ENCODE peak calls at places on chromosomes 16 and 17, in five cellular contexts. V is adipocyte, O is adrenal gland, X is tibial artery, I is heart right ventricle. M is an unnamed sample.

GRCh38 chr16:11587643-11588247 is 1.0 kb upstream of the LITAF start:
- DNase-seq in O (no peak), X (no peak), V (no peak), I (no peak), M (no peak)

GRCh38 chr16:85329059-85329812 is 217.0 kb upstream of the CIBAR2 start:
- DNase-seq in V (peak; percentile 34), X (no peak), O (no peak), I (no peak), M (no peak)

GRCh38 chr17:29390856-29391631 is 881 bp downstream of the TAOK1 start:
- DNase-seq in I (peak; percentile 15), O (no peak), V (peak; percentile 72), X (no peak), M (no peak)

GRCh38 chr17:7558544-7559306 is at the start of gene TNFSF13:
- DNase-seq in X (peak; percentile 85), V (no peak), I (no peak), O (peak; percentile 68), M (no peak)

GRCh38 chr16:4947722-4948503 is 10.2 kb upstream of the SEC14L5 start:
- DNase-seq in O (no peak), I (no peak), V (no peak), X (no peak), M (peak; percentile 10)

GRCh38 chr17:55770220-55770870 is 19.5 kb downstream of the PCTP start:
- DNase-seq in X (no peak), I (no peak), V (peak; percentile 87), O (no peak), M (peak; percentile 16)

GRCh38 chr16:83793179-83793578 is 14.6 kb upstream of the HSBP1 start:
- DNase-seq in I (no peak), V (no peak), O (no peak), X (no peak), M (no peak)

GRCh38 chr17:233473-233941 is 52.1 kb upstream of the DOC2B start:
- DNase-seq in X (peak; percentile 60), O (no peak), V (no peak), I (peak; percentile 8), M (no peak)

GRCh38 chr16:68704232-68704867 is 32.7 kb upstream of the CDH1 start:
- DNase-seq in O (peak; percentile 74), V (peak; percentile 85), I (peak; percentile 44), X (peak; percentile 76), M (peak; percentile 35)

GRCh38 chr17:40021471-40021961 is 6.3 kb downstream of the CSF3 start:
- DNase-seq in X (no peak), I (no peak), O (peak; percentile 89), V (peak; percentile 72), M (no peak)

GRCh38 chr17:58641937-58642336 is 49.9 kb downstream of the TEX14 start:
- DNase-seq in O (no peak), X (no peak), I (no peak), V (no peak), M (no peak)

GRCh38 chr17:59534583-59534982 is 30.8 kb upstream of the DHX40 start:
- DNase-seq in I (no peak), V (no peak), O (no peak), X (no peak), M (peak; percentile 6)

GRCh38 chr16:82603784-82604411 is 22.9 kb upstream of the CDH13 start:
- DNase-seq in V (peak; percentile 84), I (peak; percentile 58), O (peak; percentile 47), X (peak; percentile 74), M (no peak)

GRCh38 chr16:29676989-29677388 is 2.0 kb upstream of the QPRT start:
- DNase-seq in X (no peak), O (no peak), V (no peak), I (no peak), M (no peak)

GRCh38 chr16:29680180-29680598 is 1.2 kb downstream of the QPRT start:
- DNase-seq in I (no peak), V (no peak), O (no peak), X (no peak), M (no peak)

GRCh38 chr16:29675811-29676643 is 3.0 kb upstream of the QPRT start:
- DNase-seq in V (peak; percentile 34), X (no peak), O (no peak), I (no peak), M (peak; percentile 60)

GRCh38 chr16:29674188-29674587 is 4.8 kb upstream of the QPRT start:
- DNase-seq in X (no peak), O (peak; percentile 83), I (peak; percentile 43), V (peak; percentile 26), M (no peak)

GRCh38 chr16:29678691-29679267 is at the start of gene QPRT:
- DNase-seq in O (peak; percentile 90), I (peak; percentile 54), X (no peak), V (peak; percentile 64), M (no peak)
- H3K4me3 ChIP-seq in O (peak within 1 kb of the TSS; percentile 51), I (peak within 1 kb of the TSS; percentile 49), X (no peak within 1 kb of the TSS), V (peak within 1 kb of the TSS; percentile 73), M (peak within 1 kb of the TSS; percentile 46)

GRCh38 chr16:14011846-14012245 is 59.3 kb upstream of the MRTFB start:
- DNase-seq in X (no peak), O (peak; percentile 73), I (no peak), V (no peak), M (no peak)
- H3K4me1 ChIP-seq in X (peaks cover 46% of the 10 kb centered on the region), O (peaks cover 26% of the 10 kb centered on the region), I (peaks cover 9% of the 10 kb centered on the region), V (peaks cover 49% of the 10 kb centered on the region), M (no peaks in the 10 kb centered on the region)

DNA sequence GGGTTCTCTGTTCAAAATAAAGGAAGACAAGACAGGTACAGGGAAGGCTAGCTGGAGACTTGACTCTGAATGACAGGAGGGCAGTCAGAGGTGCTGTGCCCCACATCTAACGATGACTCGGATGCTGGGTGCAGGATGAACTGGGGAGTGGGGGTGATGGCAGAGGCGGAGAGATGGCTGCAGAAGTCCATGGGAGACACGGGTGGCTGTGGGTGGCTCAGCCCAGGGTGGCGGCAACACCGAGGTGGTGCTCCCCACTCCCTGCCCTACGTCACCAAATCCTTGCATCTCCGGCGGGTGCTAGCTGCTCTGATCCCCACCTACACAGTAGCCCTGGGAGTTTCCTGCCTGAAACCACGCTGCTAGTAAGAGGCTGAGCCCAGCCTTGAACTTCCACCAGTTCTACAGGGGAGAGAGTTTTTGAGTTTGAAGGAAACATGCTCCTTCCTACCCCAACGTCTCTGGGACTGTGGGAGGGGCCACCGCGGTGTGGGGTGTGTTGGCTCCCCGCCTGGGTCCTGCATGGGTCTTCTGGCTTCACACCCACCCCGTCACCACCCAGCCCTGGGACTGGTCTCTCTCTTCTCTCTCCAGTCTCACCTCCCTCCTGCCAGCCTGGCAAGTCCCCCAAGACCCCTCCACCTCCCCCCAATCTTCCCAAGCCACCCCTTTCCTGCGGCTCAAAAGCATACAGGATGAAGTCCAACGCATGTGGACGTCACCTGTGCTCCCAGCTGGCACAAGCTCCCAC is 4.5 kb downstream of the GSG1L start:
- DNase-seq in I (no peak), V (no peak), X (no peak), O (no peak), M (no peak)
- H3K27me3 ChIP-seq in I (peaks cover 55% of the 10 kb centered on the region), V (peaks cover 62% of the 10 kb centered on the region), X (no peaks in the 10 kb centered on the region), O (peaks cover 24% of the 10 kb centered on the region), M (peaks cover 5% of the 10 kb centered on the region)

GRCh38 chr16:66435896-66436295 is 8.8 kb downstream of the BEAN1 start:
- DNase-seq in O (no peak), I (no peak), X (no peak), V (no peak), M (no peak)

GRCh38 chr16:66432429-66432828 is 5.3 kb downstream of the BEAN1 start:
- DNase-seq in I (no peak), O (no peak), V (no peak), X (no peak), M (no peak)

GRCh38 chr16:66431760-66432159 is 4.7 kb downstream of the BEAN1 start:
- DNase-seq in O (no peak), X (no peak), V (no peak), I (no peak), M (no peak)

GRCh38 chr16:66437391-66437945 is 10.4 kb downstream of the BEAN1 start:
- DNase-seq in X (no peak), O (no peak), I (no peak), V (no peak), M (no peak)

GRCh38 chr16:66434619-66435430 is 7.7 kb downstream of the BEAN1 start:
- DNase-seq in O (no peak), X (no peak), V (no peak), I (no peak), M (no peak)
- H3K4me3 ChIP-seq in O (no peak overlapping the region), X (no peak overlapping the region), V (no peak overlapping the region), I (no peak overlapping the region), M (no peak overlapping the region)

GRCh38 chr16:88491001-88491559 is 38.0 kb downstream of the ZFPM1 start:
- DNase-seq in V (no peak), O (no peak), X (no peak), I (no peak), M (no peak)
- H3K4me1 ChIP-seq in V (no peaks in the 10 kb centered on the region), O (no peaks in the 10 kb centered on the region), X (no peaks in the 10 kb centered on the region), I (no peaks in the 10 kb centered on the region), M (no peaks in the 10 kb centered on the region)